ENCODE peak calls at places on chromosomes 6 and 20, in ten cellular contexts. U is GM12878, C is WTC11, Y is HCT116, V is K562, E is NB4, O is HepG2, Q is endothelial cell of umbilical vein, M is H1, G is SK-N-SH. D is an unnamed sample.

GRCh38 chr6:75317503-75318206 is 33.1 kb upstream of the TMEM30A start:
- DNase-seq in U (no peak), C (no peak), Y (no peak), V (no peak), E (no peak), O (no peak), Q (peak; percentile 71), M (no peak), G (no peak), D (no peak)

GRCh38 chr6:83838727-83839126 is 14.4 kb upstream of the RIPPLY2 start:
- DNase-seq in U (no peak), C (no peak), Y (no peak), V (no peak), E (no peak), O (no peak), Q (no peak), M (no peak), G (no peak), D (no peak)

GRCh38 chr6:141752677-141753076 is 380.0 kb upstream of the GJE1 start:
- DNase-seq in U (no peak), C (no peak), Y (no peak), V (no peak), E (no peak), O (no peak), Q (no peak), M (no peak), G (no peak), D (no peak)

GRCh38 chr6:130811932-130812331 is 15.3 kb upstream of the SMLR1 start:
- DNase-seq in U (no peak), C (no peak), Y (no peak), V (no peak), E (no peak), O (peak; percentile 56), Q (no peak), M (no peak), G (no peak), D (no peak)

GRCh38 chr6:161295784-161296183 is 21.9 kb upstream of the AGPAT4 start:
- DNase-seq in U (no peak), C (no peak), Y (no peak), V (no peak), E (no peak), O (no peak), Q (no peak), M (no peak), G (no peak), D (no peak)

GRCh38 chr20:37800618-37801017 is 102.3 kb upstream of the VSTM2L start:
- DNase-seq in U (no peak), C (no peak), Y (no peak), V (no peak), E (no peak), O (no peak), Q (no peak), M (no peak), G (no peak), D (no peak)

GRCh38 chr20:24469116-24470030 is at the start of gene SYNDIG1:
- DNase-seq in U (no peak), C (peak; percentile 73), Y (no peak), V (no peak), E (no peak), O (no peak), Q (no peak), M (peak; percentile 84), G (peak; percentile 39), D (peak; percentile 25)

GRCh38 chr6:150915156-150915555 is 49.7 kb downstream of the MTHFD1L start:
- DNase-seq in U (no peak), C (no peak), Y (no peak), V (no peak), E (no peak), O (no peak), Q (no peak), M (no peak), G (no peak), D (no peak)

GRCh38 chr6:3364391-3364790 is 92.5 kb downstream of the SLC22A23 start:
- DNase-seq in U (no peak), C (no peak), Y (no peak), V (no peak), E (no peak), O (no peak), Q (no peak), M (no peak), G (no peak), D (no peak)

GRCh38 chr6:127119361-127120108 is 1.1 kb downstream of the RSPO3 start:
- DNase-seq in U (no peak), C (peak; percentile 63), Y (no peak), V (no peak), E (peak; percentile 12), O (no peak), Q (peak; percentile 35), M (peak; percentile 81), G (peak; percentile 48), D (no peak)

GRCh38 chr6:3428700-3429099 is 28.1 kb downstream of the SLC22A23 start:
- DNase-seq in U (no peak), C (no peak), Y (no peak), V (no peak), E (no peak), O (no peak), Q (no peak), M (no peak), G (no peak), D (no peak)

GRCh38 chr6:93678841-93679454 is 259.6 kb upstream of the EPHA7 start:
- DNase-seq in U (no peak), C (no peak), Y (no peak), V (no peak), E (no peak), O (no peak), Q (peak; percentile 11), M (no peak), G (no peak), D (no peak)

GRCh38 chr6:160048471-160048870 is 73.1 kb upstream of the SLC22A1 start:
- DNase-seq in U (no peak), C (no peak), Y (no peak), V (no peak), E (no peak), O (no peak), Q (no peak), M (no peak), G (no peak), D (no peak)

GRCh38 chr6:87184762-87185250 is 29.4 kb downstream of the ZNF292 start:
- DNase-seq in U (no peak), C (no peak), Y (no peak), V (no peak), E (no peak), O (peak; percentile 10), Q (no peak), M (no peak), G (no peak), D (peak; percentile 1)

GRCh38 chr6:125658759-125659431 is 90.5 kb upstream of the HEY2 start:
- DNase-seq in U (no peak), C (no peak), Y (no peak), V (no peak), E (no peak), O (no peak), Q (no peak), M (no peak), G (no peak), D (no peak)

GRCh38 chr6:1479095-1479494 is 89.7 kb downstream of the FOXF2 start:
- DNase-seq in U (no peak), C (no peak), Y (no peak), V (no peak), E (no peak), O (no peak), Q (no peak), M (no peak), G (no peak), D (no peak)

GRCh38 chr6:72761767-72762166 is 139.9 kb downstream of the KCNQ5 start:
- DNase-seq in U (no peak), C (no peak), Y (no peak), V (no peak), E (no peak), O (no peak), Q (no peak), M (no peak), G (peak; percentile 8), D (no peak)

GRCh38 chr20:33450867-33451266 is 7.3 kb upstream of the SNTA1 start:
- DNase-seq in U (no peak), C (no peak), Y (peak; percentile 56), V (peak; percentile 1), E (no peak), O (no peak), Q (no peak), M (no peak), G (no peak), D (peak; percentile 13)

GRCh38 chr20:58109918-58110635 is 118.4 kb downstream of the ANKRD60 start:
- DNase-seq in U (no peak), C (no peak), Y (no peak), V (no peak), E (peak; percentile 28), O (no peak), Q (no peak), M (no peak), G (no peak), D (no peak)
- TF ChIP-seq MAX in U (no peak), C (no peak), Y (no peak), V (no peak), E (no peak), O (no peak), Q (no peak), M (no peak), G (no peak), D (peak; percentile 11)

GRCh38 chr6:163449076-163449475 is 34.6 kb downstream of the QKI start:
- DNase-seq in U (no peak), C (no peak), Y (no peak), V (no peak), E (no peak), O (no peak), Q (peak; percentile 62), M (no peak), G (no peak), D (no peak)
- TF ChIP-seq MAX in U (no peak), C (no peak), Y (no peak), V (no peak), E (no peak), O (no peak), Q (no peak), M (no peak), G (no peak), D (no peak)

GRCh38 chr20:48682529-48683385 is 145.0 kb downstream of the PREX1 start:
- DNase-seq in U (no peak), C (peak; percentile 71), Y (no peak), V (peak; percentile 75), E (no peak), O (peak; percentile 60), Q (peak; percentile 89), M (peak; percentile 64), G (peak; percentile 93), D (no peak)
- TF ChIP-seq MAX in U (no peak), C (no peak), Y (no peak), V (no peak), E (no peak), O (no peak), Q (peak; percentile 22), M (peak; percentile 54), G (peak; percentile 70), D (no peak)

DNA sequence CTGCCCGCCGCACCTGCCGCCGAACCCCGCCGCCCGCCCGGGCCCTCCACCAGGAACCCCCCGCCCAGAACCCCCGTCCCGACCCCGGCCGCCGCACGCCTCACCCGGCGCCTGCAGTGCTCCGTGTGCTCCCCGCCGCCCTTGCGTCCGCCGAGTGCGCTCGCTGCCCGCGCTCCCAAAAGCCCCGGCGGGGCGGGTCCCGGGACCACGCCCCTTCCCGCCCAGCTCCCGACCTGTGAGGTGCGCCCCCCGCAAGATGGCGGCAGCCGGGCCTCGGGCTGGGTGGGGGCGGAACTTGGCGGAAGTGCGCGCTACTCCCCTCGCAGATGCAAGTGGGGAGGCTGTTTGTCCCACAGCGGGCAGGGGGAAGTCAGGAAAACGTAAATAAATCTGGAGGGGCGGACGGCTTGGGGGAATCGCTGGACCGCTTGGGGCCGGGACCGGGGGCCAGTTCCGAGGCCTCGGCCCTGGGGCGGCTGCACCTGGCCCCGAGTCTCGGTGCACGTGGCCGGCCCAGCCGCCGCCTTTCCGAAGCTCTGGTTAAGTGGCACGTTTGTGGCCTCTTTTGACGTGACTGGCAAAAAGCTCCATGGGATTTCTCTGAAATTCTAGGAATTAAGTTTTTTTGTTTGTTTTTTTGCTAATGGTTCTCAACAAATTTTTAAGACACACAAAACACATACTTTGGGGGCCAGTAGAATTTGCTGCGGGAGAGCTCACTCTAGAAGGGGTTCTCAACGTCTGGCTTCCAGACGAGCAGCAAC is at the start of gene EZR:
- DNase-seq in U (no peak), C (peak; percentile 86), Y (peak; percentile 73), V (peak; percentile 96), E (peak; percentile 94), O (peak; percentile 59), Q (peak; percentile 58), M (peak; percentile 86), G (peak; percentile 96), D (peak; percentile 77)
- TF ChIP-seq MAX in U (peak; percentile 90), C (peak; percentile 99), Y (no peak), V (peak; percentile 95), E (peak; percentile 70), O (peak; percentile 93), Q (no peak), M (peak; percentile 99), G (peak; percentile 76), D (peak; percentile 99)